ENCODE peak calls at places on chromosomes 2 and 18, in four cellular contexts. R is WTC11, E is WERI-Rb-1, O is NAMALWA. S is an unnamed sample.

GRCh38 chr2:675982-676646 is 1.1 kb downstream of the TMEM18 start:
- DNase-seq in R (peak; percentile 70), E (peak; percentile 79), O (no peak), S (peak; percentile 84)

GRCh38 chr18:67525328-67526110 is 9.0 kb upstream of the DSEL start:
- DNase-seq in R (no peak), E (no peak), O (no peak), S (peak; percentile 90)

GRCh38 chr2:210286123-210286680 is 28.8 kb downstream of the MYL1 start:
- DNase-seq in R (no peak), E (no peak), O (no peak), S (no peak)

GRCh38 chr2:205758498-205758897 is 76.2 kb downstream of the NRP2 start:
- DNase-seq in R (no peak), E (no peak), O (no peak), S (no peak)

GRCh38 chr2:239397856-239398470 is 2.9 kb downstream of the HDAC4 start:
- DNase-seq in R (no peak), E (no peak), O (no peak), S (no peak)

GRCh38 chr2:27903649-27904544 is 13.4 kb downstream of the BABAM2 start:
- DNase-seq in R (no peak), E (no peak), O (no peak), S (peak; percentile 64)

GRCh38 chr2:48568551-48568950 is 38.6 kb downstream of the STON1 start:
- DNase-seq in R (no peak), E (no peak), O (no peak), S (peak; percentile 23)

GRCh38 chr2:32825291-32825712 is 121.5 kb upstream of the LTBP1 start:
- DNase-seq in R (no peak), E (no peak), O (no peak), S (no peak)

GRCh38 chr2:64192080-64192479 is 47.9 kb upstream of the PELI1 start:
- DNase-seq in R (no peak), E (no peak), O (no peak), S (peak; percentile 35)

GRCh38 chr2:85951351-85952067 is 62.7 kb upstream of the ST3GAL5 start:
- DNase-seq in R (no peak), E (no peak), O (no peak), S (no peak)

GRCh38 chr2:100291152-100291970 is 30.9 kb downstream of the LONRF2 start:
- DNase-seq in R (no peak), E (no peak), O (no peak), S (peak; percentile 97)

GRCh38 chr2:151193576-151193975 is 68.1 kb downstream of the RBM43 start:
- DNase-seq in R (no peak), E (no peak), O (no peak), S (no peak)

GRCh38 chr2:152962446-152962845 is 244.0 kb downstream of the ARL6IP6 start:
- DNase-seq in R (no peak), E (no peak), O (no peak), S (no peak)

GRCh38 chr2:204064119-204064518 is 127.6 kb downstream of the ICOS start:
- DNase-seq in R (no peak), E (no peak), O (no peak), S (no peak)

GRCh38 chr2:211225784-211226183 is 669.4 kb downstream of the CPS1 start:
- DNase-seq in R (no peak), E (no peak), O (no peak), S (no peak)

GRCh38 chr2:170733821-170734600 is 18.9 kb downstream of the SP5 start:
- DNase-seq in R (no peak), E (no peak), O (no peak), S (peak; percentile 66)

GRCh38 chr2:101909760-101910159 is 82.0 kb upstream of the IL1R2 start:
- DNase-seq in R (no peak), E (no peak), O (no peak), S (no peak)

GRCh38 chr2:140061240-140061639 is 1281.0 kb upstream of the NXPH2 start:
- DNase-seq in R (no peak), E (no peak), O (no peak), S (no peak)

S was measured in trophoblast cell.